ENCODE peak calls at places on chromosomes 3 and 15, in four cellular contexts. E is upper lobe of right lung, X is brain microvascular endothelial cell, W is Peyer's patch. V is an unnamed sample.
A peak's percentile ranks its signal among the peaks of the same experiment; 100 is the strongest.

GRCh38 chr3:94862703-94863102 is 799.8 kb downstream of the NSUN3 start:
- DNase-seq in E (no peak), X (peak; percentile 26), W (no peak), V (peak; percentile 28)

GRCh38 chr3:4218426-4219226 is 84.5 kb upstream of the SETMAR start:
- DNase-seq in E (no peak), X (no peak), W (no peak), V (no peak)

GRCh38 chr3:53082736-53083135 is 36.9 kb upstream of the SFMBT1 start:
- DNase-seq in E (no peak), X (no peak), W (peak; percentile 37), V (no peak)

GRCh38 chr3:48372377-48372770 is 355 bp downstream of the FBXW12 start:
- DNase-seq in E (no peak), X (no peak), W (no peak), V (no peak)

GRCh38 chr15:47331796-47332480 is 385.4 kb upstream of the SEMA6D start:
- DNase-seq in E (no peak), X (no peak), W (no peak), V (peak; percentile 74)

GRCh38 chr3:127063916-127064315 is 81.0 kb downstream of the PLXNA1 start:
- DNase-seq in E (no peak), X (no peak), W (no peak), V (no peak)

GRCh38 chr3:64815195-64815627 is 127.4 kb upstream of the ADAMTS9 start:
- DNase-seq in E (no peak), X (peak; percentile 5), W (no peak), V (peak; percentile 47)

GRCh38 chr15:101086394-101087171 is 165.3 kb downstream of the CHSY1 start:
- DNase-seq in E (no peak), X (no peak), W (no peak), V (peak; percentile 64)

GRCh38 chr3:185702564-185703225 is 116.6 kb downstream of the SENP2 start:
- DNase-seq in E (no peak), X (no peak), W (peak; percentile 51), V (no peak)

GRCh38 chr3:117399311-117400068 is 689.9 kb downstream of the TUSC7 start:
- DNase-seq in E (no peak), X (peak; percentile 28), W (no peak), V (no peak)

GRCh38 chr15:66789029-66790025 is 87.3 kb downstream of the SMAD6 start:
- DNase-seq in E (peak; percentile 70), X (peak; percentile 56), W (peak; percentile 54), V (peak; percentile 92)

GRCh38 chr15:101675015-101675414 is 22.8 kb upstream of the TM2D3 start:
- DNase-seq in E (no peak), X (peak; percentile 95), W (no peak), V (peak; percentile 87)

GRCh38 chr15:63181658-63182057 is 7.7 kb upstream of the RAB8B start:
- DNase-seq in E (no peak), X (no peak), W (no peak), V (no peak)

GRCh38 chr3:16379838-16380237 is 114.8 kb downstream of the OXNAD1 start:
- DNase-seq in E (no peak), X (no peak), W (no peak), V (no peak)

GRCh38 chr15:29593629-29594028 is 228.6 kb downstream of the TJP1 start:
- DNase-seq in E (no peak), X (no peak), W (no peak), V (no peak)

GRCh38 chr3:34895841-34896240 is 743.5 kb upstream of the ARPP21 start:
- DNase-seq in E (no peak), X (no peak), W (no peak), V (no peak)

GRCh38 chr3:84165278-84165677 is 793.5 kb upstream of the CADM2 start:
- DNase-seq in E (no peak), X (no peak), W (no peak), V (no peak)

GRCh38 chr3:149512073-149512782 is 37.7 kb downstream of the TM4SF4 start:
- DNase-seq in E (peak; percentile 75), X (peak; percentile 45), W (peak; percentile 83), V (peak; percentile 71)

GRCh38 chr15:39969871-39970270 is 36.0 kb downstream of the EIF2AK4 start:
- DNase-seq in E (peak; percentile 78), X (peak; percentile 50), W (peak; percentile 62), V (peak; percentile 93)

GRCh38 chr3:18295171-18295920 is 129.8 kb downstream of the SATB1 start:
- DNase-seq in E (peak; percentile 73), X (peak; percentile 76), W (peak; percentile 47), V (no peak)

GRCh38 chr15:70249616-70250015 is 151.9 kb upstream of the TLE3 start:
- DNase-seq in E (no peak), X (no peak), W (no peak), V (no peak)

GRCh38 chr15:90560229-90560771 is 30.6 kb downstream of the CRTC3 start:
- DNase-seq in E (no peak), X (peak; percentile 89), W (no peak), V (peak; percentile 98)

GRCh38 chr3:12495749-12496452 is 11.6 kb downstream of the TSEN2 start:
- DNase-seq in E (no peak), X (no peak), W (no peak), V (no peak)

GRCh38 chr3:51307458-51307857 is 77.6 kb upstream of the MANF start:
- DNase-seq in E (no peak), X (no peak), W (no peak), V (no peak)
- H3K4me3 ChIP-seq in E (no peak overlapping the region), X (no peak overlapping the region), W (no peak overlapping the region), V (no peak overlapping the region)

DNA sequence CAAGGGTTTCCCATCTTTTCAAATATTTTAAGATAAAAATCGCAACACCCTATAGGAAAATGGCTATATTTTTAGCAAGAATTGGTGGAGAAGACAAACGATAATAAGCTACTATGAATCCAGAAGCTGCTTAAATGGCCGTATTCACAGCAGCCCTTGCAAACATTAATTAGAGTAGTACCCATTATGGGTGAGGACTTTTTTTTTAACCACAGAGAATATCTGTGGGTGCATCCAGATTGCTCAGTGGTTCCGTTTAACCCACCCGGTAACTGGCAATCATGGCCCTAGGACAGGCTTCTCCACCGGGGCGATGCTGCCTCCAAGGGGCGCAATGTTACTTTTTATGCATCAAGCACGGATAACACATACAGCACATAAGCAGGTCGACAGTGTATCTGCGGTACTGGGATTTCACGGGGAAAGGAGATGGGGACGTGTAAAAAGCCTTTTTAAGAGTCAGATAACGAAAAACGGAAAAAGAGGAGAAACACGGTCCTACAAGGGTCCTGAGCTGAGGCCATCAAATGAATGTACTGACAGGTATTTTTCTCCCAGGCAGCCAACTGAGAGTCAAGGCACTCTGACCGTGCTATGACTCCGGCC is 968 bp upstream of the TMEM266 start:
- DNase-seq in E (no peak), X (no peak), W (no peak), V (peak; percentile 8)
- TF ChIP-seq CTCF in E (no peak), X (peak; percentile 36), W (peak; percentile 2), V (peak; percentile 2)

DNA sequence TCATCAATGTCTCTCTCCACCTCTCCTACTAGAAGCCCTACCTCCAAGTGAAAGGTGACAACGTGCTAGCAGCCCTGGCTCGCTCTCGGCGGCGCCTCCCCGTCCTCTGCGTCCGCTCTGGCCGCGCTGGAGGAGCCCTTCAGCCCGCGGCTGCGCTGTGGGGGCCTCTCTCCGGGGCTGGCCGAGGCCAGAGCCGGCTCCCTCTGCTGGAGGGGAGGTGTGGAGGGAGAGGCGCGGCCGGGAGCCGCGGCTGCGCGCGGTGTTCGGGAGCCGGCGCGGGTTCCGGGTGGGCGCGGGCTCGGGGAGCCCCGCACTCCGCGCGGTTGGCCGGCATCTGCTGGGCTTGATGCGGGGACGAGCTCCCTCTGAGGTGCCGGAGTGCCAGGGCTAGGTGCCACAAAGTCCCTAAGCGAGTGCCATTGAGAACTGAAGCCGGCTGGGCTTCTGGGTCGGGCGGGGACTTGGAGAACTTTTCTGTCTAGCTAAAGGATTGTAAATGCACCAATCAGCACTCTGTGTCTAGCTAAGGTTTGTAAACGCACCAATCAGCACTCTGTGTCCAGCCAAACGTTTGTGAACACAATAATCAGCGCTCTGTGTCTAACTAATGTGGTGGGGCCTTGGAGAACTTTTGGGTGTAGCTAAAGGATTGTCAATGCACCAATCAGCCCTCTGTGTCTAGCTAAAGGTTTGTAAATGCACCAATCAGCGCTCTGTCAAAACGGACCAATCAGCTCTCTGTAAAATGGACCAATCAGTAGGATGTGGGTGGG is 84.8 kb upstream of the ARRDC4 start:
- DNase-seq in E (peak; percentile 81), X (no peak), W (no peak), V (no peak)
- H3K4me3 ChIP-seq in E (peak overlapping the region; percentile 31), X (peak overlapping the region; percentile 12), W (no peak overlapping the region), V (peak overlapping the region; percentile 23)

GRCh38 chr3:191702121-191702520 is 241.2 kb downstream of the PYDC2 start:
- DNase-seq in E (no peak), X (no peak), W (no peak), V (no peak)
- TF ChIP-seq CTCF in E (no peak), X (no peak), W (no peak), V (no peak)

DNA sequence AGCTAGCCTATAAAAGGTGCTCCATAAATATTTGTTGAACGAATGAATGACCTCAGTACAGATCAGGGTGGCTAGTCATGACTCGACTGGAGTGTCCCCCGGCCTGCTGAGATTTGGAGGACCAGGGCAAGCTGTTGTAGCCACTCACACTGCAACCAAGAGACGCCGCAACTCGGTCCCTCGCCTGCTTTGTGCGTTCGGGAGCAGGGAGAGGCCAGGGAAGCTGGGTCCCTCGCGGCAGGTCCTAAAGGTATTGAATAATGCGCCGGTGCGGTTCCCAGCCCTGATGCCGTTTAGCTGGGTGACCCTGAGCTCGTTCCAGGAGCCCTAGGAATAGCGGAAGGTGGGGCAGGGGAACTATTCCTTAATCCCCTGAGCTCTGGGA is 1.8 kb downstream of the IGDCC4 start:
- DNase-seq in E (no peak), X (no peak), W (no peak), V (no peak)
- H3K4me3 ChIP-seq in E (peak overlapping the region; percentile 44), X (peak overlapping the region; percentile 65), W (peak overlapping the region; percentile 52), V (peak overlapping the region; percentile 66)

GRCh38 chr3:166900866-166901577 is 479.1 kb downstream of the ZBBX start:
- DNase-seq in E (no peak), X (no peak), W (no peak), V (no peak)
- TF ChIP-seq CTCF in E (no peak), X (no peak), W (no peak), V (no peak)

DNA sequence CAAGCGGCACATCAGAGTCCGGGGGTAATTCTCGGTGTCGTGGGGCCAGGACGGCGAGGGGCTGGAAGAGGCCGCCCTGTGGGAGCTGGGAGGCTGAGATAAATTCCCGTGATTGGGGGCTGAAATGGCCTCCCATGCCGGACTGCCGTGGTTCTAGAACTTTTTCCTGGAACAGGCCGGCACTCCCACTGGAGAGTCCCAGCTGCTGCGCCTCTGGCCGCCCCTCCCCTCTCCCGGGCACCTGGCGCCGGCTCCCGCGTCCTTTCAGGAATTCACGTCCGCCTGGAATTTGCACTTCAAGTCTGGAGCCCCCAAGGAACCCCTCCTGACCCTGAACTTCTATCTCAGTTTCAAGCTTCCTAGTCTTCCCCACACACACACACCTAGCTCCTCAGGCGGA is 10.8 kb upstream of the LRRC2 start:
- DNase-seq in E (no peak), X (no peak), W (no peak), V (no peak)
- H3K4me3 ChIP-seq in E (no peak overlapping the region), X (no peak overlapping the region), W (no peak overlapping the region), V (no peak overlapping the region)

GRCh38 chr15:32649336-32649735 is 7.8 kb downstream of the SCG5 start:
- DNase-seq in E (no peak), X (peak; percentile 60), W (no peak), V (no peak)
- TF ChIP-seq CTCF in E (no peak), X (peak; percentile 77), W (no peak), V (peak; percentile 60)

V was measured in fibroblast of villous mesenchyme.